ENCODE peak calls at places on chromosome 21, in six cellular contexts. S is breast epithelium, T is astrocyte of the spinal cord, A is dorsolateral prefrontal cortex, D is H1, R is gastrocnemius medialis. W is an unnamed sample.

GRCh38 chr21:36584980-36585940 is 105.3 kb upstream of the CLDN14 start:
- DNase-seq in A (no peak), D (no peak), S (no peak), T (no peak), R (no peak), W (no peak)

GRCh38 chr21:17925000-17925610 is 105.9 kb upstream of the C21orf91 start:
- DNase-seq in A (peak), R (peak), D (peak), T (peak), S (no peak), W (peak)

GRCh38 chr21:39116761-39117425 is 66.4 kb downstream of the PSMG1 start:
- DNase-seq in D (peak), R (no peak), S (no peak), T (no peak), A (no peak), W (no peak)

GRCh38 chr21:38443110-38443509 is 55.2 kb downstream of the ERG start:
- DNase-seq in D (no peak), S (no peak), T (no peak), R (no peak), A (no peak), W (no peak)

GRCh38 chr21:17693801-17694200 is 81.1 kb upstream of the BTG3 start:
- DNase-seq in T (no peak), D (no peak), R (no peak), S (no peak), A (no peak), W (no peak)

GRCh38 chr21:42193131-42193671 is 25.7 kb upstream of the ABCG1 start:
- DNase-seq in T (peak), S (no peak), A (no peak), R (no peak), D (no peak), W (no peak)

GRCh38 chr21:14533555-14534400 is 12.3 kb downstream of the SAMSN1 start:
- DNase-seq in S (no peak), A (no peak), T (peak), D (no peak), R (no peak), W (peak)

GRCh38 chr21:20999567-21000169 is 1.5 kb downstream of the NCAM2 start:
- DNase-seq in D (peak), A (peak), S (no peak), T (peak), R (no peak), W (peak)

GRCh38 chr21:42570362-42570761 is 56.7 kb downstream of the SLC37A1 start:
- DNase-seq in T (no peak), S (peak), A (no peak), D (no peak), R (no peak), W (no peak)

GRCh38 chr21:45147473-45148315 is 73.3 kb downstream of the ADARB1 start:
- DNase-seq in R (no peak), S (no peak), D (no peak), A (no peak), T (no peak), W (no peak)

GRCh38 chr21:15872236-15872635 is 142.5 kb downstream of the USP25 start:
- DNase-seq in S (no peak), A (no peak), R (no peak), D (no peak), T (no peak), W (no peak)

GRCh38 chr21:31732891-31733520 is 1.1 kb upstream of the SCAF4 start:
- DNase-seq in T (no peak), S (no peak), R (no peak), D (peak), A (peak), W (peak)

DNA sequence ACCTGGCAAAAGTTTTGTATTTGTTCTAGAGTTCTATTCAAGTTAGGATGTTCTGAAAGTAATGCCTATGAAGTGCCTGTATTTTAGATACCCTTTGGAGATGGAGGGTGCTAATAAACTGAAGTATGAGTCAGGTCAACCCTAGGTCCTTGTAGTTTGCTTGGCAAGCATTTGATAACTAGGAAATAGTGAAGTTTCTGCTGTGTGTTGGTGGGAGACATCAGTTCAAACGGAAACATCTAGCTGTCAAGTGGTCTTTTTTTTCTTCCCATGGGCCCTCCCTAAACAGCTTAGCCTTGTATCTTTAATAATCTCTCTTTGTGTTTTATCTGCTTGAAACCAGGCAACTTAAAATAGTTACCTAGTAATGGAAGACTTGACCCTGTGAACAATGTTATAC is 4.5 kb downstream of the MRPS6 start:
- DNase-seq in R (no peak), A (no peak), D (no peak), T (no peak), S (no peak), W (no peak)
- H3K4me3 ChIP-seq in R (no peak), A (no peak), D (no peak), T (no peak), S (no peak), W (no peak)

GRCh38 chr21:46544824-46545223 is 60.1 kb downstream of the S100B start:
- DNase-seq in R (no peak), D (no peak), A (no peak), T (no peak), S (no peak), W (no peak)

GRCh38 chr21:46545363-46545762 is 59.5 kb downstream of the S100B start:
- DNase-seq in T (no peak), S (no peak), R (no peak), A (no peak), D (no peak), W (no peak)

GRCh38 chr21:46544003-46544402 is 60.9 kb downstream of the S100B start:
- DNase-seq in D (no peak), A (no peak), S (no peak), T (no peak), R (no peak), W (no peak)

GRCh38 chr21:46545911-46546310 is 59.0 kb downstream of the S100B start:
- DNase-seq in A (no peak), S (no peak), T (no peak), R (no peak), D (no peak), W (no peak)

GRCh38 chr21:46546799-46547198 is 58.1 kb downstream of the S100B start:
- DNase-seq in R (no peak), T (no peak), A (no peak), D (no peak), S (no peak), W (no peak)
- TF ChIP-seq CTCF in R (no peak), T (no peak), A (no peak), D (no peak), S (no peak), W (no peak)

DNA sequence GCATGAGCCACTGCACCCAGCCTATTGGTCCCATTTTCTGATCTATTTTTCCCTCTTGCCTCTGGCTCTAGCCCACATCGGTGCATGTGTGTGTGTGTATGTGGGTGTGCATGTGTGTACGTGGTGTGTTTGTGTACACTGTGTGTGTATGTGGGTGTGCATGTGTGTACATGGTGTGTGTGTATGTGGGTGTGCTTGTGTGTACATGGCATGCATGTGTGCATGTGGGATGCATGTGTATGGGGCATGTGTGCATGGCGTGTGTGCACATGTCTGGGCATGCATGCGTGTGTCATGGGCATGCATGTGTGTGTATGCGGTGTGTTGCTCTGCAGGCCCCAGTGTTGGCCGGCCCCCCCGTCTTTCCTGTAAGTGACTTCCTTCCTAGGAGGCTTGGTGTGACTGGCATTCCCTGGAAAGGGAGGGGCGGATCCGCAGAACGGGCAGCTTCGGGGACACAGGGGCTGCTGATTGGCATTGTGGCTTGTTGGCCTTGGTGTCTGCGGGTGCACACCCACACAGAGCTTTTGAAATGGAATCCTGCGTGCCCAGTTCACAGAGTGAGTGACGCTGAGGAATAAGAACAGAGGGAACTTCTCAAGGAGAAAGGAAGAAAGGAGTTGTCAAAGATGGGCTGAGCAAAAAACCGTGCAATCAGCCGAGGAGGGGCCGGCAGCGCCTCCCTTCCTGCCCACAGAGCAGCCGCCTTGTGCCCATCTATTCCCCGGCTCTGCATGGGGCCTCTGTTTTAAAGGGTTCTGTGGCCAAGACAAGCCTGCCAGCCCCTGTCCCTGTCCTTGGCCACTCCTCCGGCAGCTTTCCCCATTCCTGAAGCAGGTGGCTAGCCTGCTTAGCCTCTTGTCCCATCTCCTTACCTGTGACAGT is 8.0 kb downstream of the PDXK start:
- DNase-seq in T (no peak), R (no peak), A (no peak), S (no peak), D (no peak), W (no peak)
- H3K4me3 ChIP-seq in T (no peak), R (no peak), A (peak), S (no peak), D (no peak), W (no peak)

GRCh38 chr21:28237661-28238060 is 755.0 kb downstream of the LTN1 start:
- DNase-seq in D (no peak), T (no peak), R (peak), S (no peak), A (no peak), W (no peak)

GRCh38 chr21:28233536-28234220 is 759.0 kb downstream of the LTN1 start:
- DNase-seq in T (no peak), A (no peak), D (no peak), R (no peak), S (no peak), W (no peak)

GRCh38 chr21:28230559-28230958 is 762.1 kb downstream of the LTN1 start:
- DNase-seq in S (no peak), D (no peak), A (no peak), T (no peak), R (no peak), W (peak)

GRCh38 chr21:28239345-28239744 is 753.3 kb downstream of the LTN1 start:
- DNase-seq in A (no peak), T (no peak), R (peak), D (no peak), S (peak), W (no peak)

GRCh38 chr21:28235169-28235892 is 757.3 kb downstream of the LTN1 start:
- DNase-seq in D (no peak), T (no peak), A (no peak), R (peak), S (no peak), W (no peak)
- TF ChIP-seq CTCF in D (peak), T (no peak), A (no peak), R (no peak), S (no peak), W (peak)

DNA sequence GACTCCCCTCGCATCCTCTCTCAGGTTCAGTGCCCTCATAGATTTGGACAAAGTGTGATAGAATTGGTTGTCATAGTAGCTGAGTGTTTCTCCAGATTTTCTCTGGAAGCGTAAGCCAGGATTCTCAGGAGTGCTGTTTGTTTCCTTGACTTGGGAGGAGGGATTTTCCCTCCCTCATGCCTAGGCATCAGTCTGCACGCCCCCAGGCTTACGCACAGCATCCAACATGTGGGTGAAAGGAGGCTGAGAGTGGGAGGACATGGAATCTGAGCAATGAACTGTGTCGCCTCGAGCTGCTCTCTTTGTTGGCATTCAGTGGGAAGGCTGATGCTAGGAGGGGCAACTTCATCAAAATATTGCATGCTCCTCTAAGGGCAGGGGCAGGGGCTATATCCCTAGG is 503.5 kb downstream of the LTN1 start:
- DNase-seq in S (no peak), A (no peak), R (no peak), D (no peak), T (no peak), W (peak)
- H3K4me3 ChIP-seq in S (no peak), A (no peak), R (no peak), D (no peak), T (no peak), W (no peak)